ENCODE peak calls at places on chromosomes 7 and 10, in six cellular contexts. One of them, this sample, is unnamed.

GRCh38 chr10:69413221-69413865 is 3.4 kb downstream of the TACR2 start:
- DNase-seq in mammary epithelial cell: no peak
- DNase-seq in HCT116: peak
- DNase-seq in hepatocyte: peak
- DNase-seq in H9: peak
- DNase-seq in fibroblast of lung: peak
- DNase-seq in this sample: no peak

GRCh38 chr7:47757946-47758371 is 176.0 kb upstream of the TNS3 start:
- DNase-seq in HCT116: no peak
- DNase-seq in fibroblast of lung: peak
- DNase-seq in mammary epithelial cell: peak
- DNase-seq in H9: no peak
- DNase-seq in hepatocyte: peak
- DNase-seq in this sample: no peak

GRCh38 chr7:151518105-151518780 is 1.5 kb downstream of the RHEB start:
- DNase-seq in mammary epithelial cell: peak
- DNase-seq in H9: no peak
- DNase-seq in hepatocyte: peak
- DNase-seq in fibroblast of lung: peak
- DNase-seq in HCT116: no peak
- DNase-seq in this sample: peak

GRCh38 chr10:113294868-113295267 is 258.0 kb upstream of the HABP2 start:
- DNase-seq in H9: no peak
- DNase-seq in fibroblast of lung: no peak
- DNase-seq in HCT116: no peak
- DNase-seq in hepatocyte: no peak
- DNase-seq in mammary epithelial cell: no peak
- DNase-seq in this sample: no peak

GRCh38 chr7:5689118-5689517 is 92.3 kb downstream of the RNF216 start:
- DNase-seq in mammary epithelial cell: no peak
- DNase-seq in HCT116: no peak
- DNase-seq in H9: no peak
- DNase-seq in hepatocyte: no peak
- DNase-seq in fibroblast of lung: peak
- DNase-seq in this sample: no peak

GRCh38 chr7:24877790-24878311 is 102.1 kb downstream of the OSBPL3 start:
- DNase-seq in fibroblast of lung: peak
- DNase-seq in hepatocyte: no peak
- DNase-seq in mammary epithelial cell: no peak
- DNase-seq in HCT116: no peak
- DNase-seq in H9: no peak
- DNase-seq in this sample: peak

GRCh38 chr10:125023862-125024495 is 82.1 kb downstream of the ZRANB1 start:
- DNase-seq in fibroblast of lung: no peak
- DNase-seq in hepatocyte: no peak
- DNase-seq in HCT116: no peak
- DNase-seq in mammary epithelial cell: no peak
- DNase-seq in H9: no peak
- DNase-seq in this sample: no peak

GRCh38 chr10:118139321-118139720 is 92.6 kb upstream of the RAB11FIP2 start:
- DNase-seq in hepatocyte: no peak
- DNase-seq in H9: no peak
- DNase-seq in fibroblast of lung: no peak
- DNase-seq in mammary epithelial cell: peak
- DNase-seq in HCT116: no peak
- DNase-seq in this sample: no peak

GRCh38 chr7:80403686-80404241 is 108.1 kb downstream of the GNAT3 start:
- DNase-seq in mammary epithelial cell: no peak
- DNase-seq in HCT116: no peak
- DNase-seq in fibroblast of lung: peak
- DNase-seq in H9: no peak
- DNase-seq in hepatocyte: no peak
- DNase-seq in this sample: no peak

GRCh38 chr7:37234334-37234733 is 214.3 kb downstream of the ELMO1 start:
- DNase-seq in fibroblast of lung: no peak
- DNase-seq in HCT116: no peak
- DNase-seq in hepatocyte: no peak
- DNase-seq in mammary epithelial cell: no peak
- DNase-seq in H9: no peak
- DNase-seq in this sample: no peak

GRCh38 chr7:93142127-93142526 is 6.1 kb downstream of the SAMD9L start:
- DNase-seq in H9: no peak
- DNase-seq in hepatocyte: no peak
- DNase-seq in mammary epithelial cell: peak
- DNase-seq in HCT116: no peak
- DNase-seq in fibroblast of lung: peak
- DNase-seq in this sample: no peak

GRCh38 chr10:122277737-122278136 is 6.6 kb downstream of the BTBD16 start:
- DNase-seq in hepatocyte: no peak
- DNase-seq in fibroblast of lung: no peak
- DNase-seq in mammary epithelial cell: no peak
- DNase-seq in HCT116: no peak
- DNase-seq in H9: no peak
- DNase-seq in this sample: no peak

GRCh38 chr10:70492786-70493659 is 14.5 kb downstream of the PALD1 start:
- DNase-seq in mammary epithelial cell: peak
- DNase-seq in HCT116: no peak
- DNase-seq in fibroblast of lung: peak
- DNase-seq in H9: no peak
- DNase-seq in hepatocyte: no peak
- DNase-seq in this sample: no peak

GRCh38 chr7:129798616-129799349 is 154.0 kb downstream of the UBE2H start:
- DNase-seq in fibroblast of lung: no peak
- DNase-seq in H9: no peak
- DNase-seq in mammary epithelial cell: no peak
- DNase-seq in hepatocyte: no peak
- DNase-seq in HCT116: no peak
- DNase-seq in this sample: no peak

GRCh38 chr7:77455334-77455733 is 39.2 kb upstream of the GSAP start:
- DNase-seq in HCT116: no peak
- DNase-seq in mammary epithelial cell: peak
- DNase-seq in fibroblast of lung: peak
- DNase-seq in H9: no peak
- DNase-seq in hepatocyte: no peak
- DNase-seq in this sample: no peak

DNA sequence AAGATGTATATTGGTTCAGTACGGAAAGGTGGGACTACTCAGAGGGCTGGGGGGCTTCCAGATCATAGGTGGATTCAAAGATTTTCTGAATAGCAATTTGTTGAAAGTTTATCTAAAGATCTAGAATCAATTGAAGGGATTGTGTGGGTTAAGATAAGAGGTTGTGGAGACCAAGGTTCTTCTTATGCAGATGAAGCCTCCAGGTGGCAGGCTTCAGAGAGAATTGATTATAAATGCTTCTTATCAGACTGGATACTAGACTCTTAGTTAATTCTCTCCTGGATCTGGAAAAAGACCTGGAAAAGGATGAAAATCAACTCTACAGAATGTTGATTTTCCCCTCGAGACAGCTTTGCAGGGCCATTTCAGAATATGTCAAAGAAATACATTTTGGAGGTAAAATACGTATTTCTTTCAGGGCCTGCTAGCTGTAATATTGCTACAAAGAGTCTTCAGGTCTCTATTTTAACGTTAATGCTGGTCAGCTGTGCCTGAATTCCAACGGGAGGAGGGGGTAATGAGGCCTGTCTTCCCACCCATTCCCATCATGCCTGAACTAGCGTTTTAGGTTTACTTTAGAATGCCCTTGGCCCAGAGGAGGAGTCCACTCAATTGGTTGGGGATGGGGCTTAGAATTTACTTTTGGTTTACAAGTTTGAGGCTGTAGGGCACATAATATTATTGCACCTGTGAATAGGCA is 12.8 kb upstream of the GPR15LG start:
- DNase-seq in mammary epithelial cell: no peak
- DNase-seq in hepatocyte: no peak
- DNase-seq in fibroblast of lung: no peak
- DNase-seq in HCT116: no peak
- DNase-seq in H9: no peak
- DNase-seq in this sample: no peak
- TF ChIP-seq CTCF in mammary epithelial cell: peak
- TF ChIP-seq CTCF in hepatocyte: no peak
- TF ChIP-seq CTCF in fibroblast of lung: no peak
- TF ChIP-seq CTCF in HCT116: peak
- TF ChIP-seq CTCF in H9: peak
- TF ChIP-seq CTCF in this sample: no peak

GRCh38 chr7:17681965-17682364 is 258.3 kb downstream of the SNX13 start:
- DNase-seq in hepatocyte: no peak
- DNase-seq in H9: no peak
- DNase-seq in mammary epithelial cell: no peak
- DNase-seq in fibroblast of lung: peak
- DNase-seq in HCT116: no peak
- DNase-seq in this sample: no peak

GRCh38 chr7:17680026-17680425 is 260.3 kb downstream of the SNX13 start:
- DNase-seq in H9: no peak
- DNase-seq in fibroblast of lung: peak
- DNase-seq in hepatocyte: peak
- DNase-seq in HCT116: no peak
- DNase-seq in mammary epithelial cell: peak
- DNase-seq in this sample: no peak

GRCh38 chr7:17679427-17679826 is 260.9 kb downstream of the SNX13 start:
- DNase-seq in fibroblast of lung: peak
- DNase-seq in H9: no peak
- DNase-seq in hepatocyte: peak
- DNase-seq in HCT116: no peak
- DNase-seq in mammary epithelial cell: no peak
- DNase-seq in this sample: no peak

GRCh38 chr7:17682586-17682985 is 257.7 kb downstream of the SNX13 start:
- DNase-seq in fibroblast of lung: peak
- DNase-seq in hepatocyte: no peak
- DNase-seq in mammary epithelial cell: peak
- DNase-seq in HCT116: no peak
- DNase-seq in H9: no peak
- DNase-seq in this sample: no peak

GRCh38 chr7:17680943-17681351 is 259.3 kb downstream of the SNX13 start:
- DNase-seq in mammary epithelial cell: peak
- DNase-seq in HCT116: peak
- DNase-seq in fibroblast of lung: no peak
- DNase-seq in H9: no peak
- DNase-seq in hepatocyte: no peak
- DNase-seq in this sample: peak
- H3K4me2 ChIP-seq in mammary epithelial cell: peak
- H3K4me2 ChIP-seq in HCT116: no peak
- H3K4me2 ChIP-seq in fibroblast of lung: peak
- H3K4me2 ChIP-seq in H9: no peak
- H3K4me2 ChIP-seq in hepatocyte: no peak
- H3K4me2 ChIP-seq in this sample: peak

DNA sequence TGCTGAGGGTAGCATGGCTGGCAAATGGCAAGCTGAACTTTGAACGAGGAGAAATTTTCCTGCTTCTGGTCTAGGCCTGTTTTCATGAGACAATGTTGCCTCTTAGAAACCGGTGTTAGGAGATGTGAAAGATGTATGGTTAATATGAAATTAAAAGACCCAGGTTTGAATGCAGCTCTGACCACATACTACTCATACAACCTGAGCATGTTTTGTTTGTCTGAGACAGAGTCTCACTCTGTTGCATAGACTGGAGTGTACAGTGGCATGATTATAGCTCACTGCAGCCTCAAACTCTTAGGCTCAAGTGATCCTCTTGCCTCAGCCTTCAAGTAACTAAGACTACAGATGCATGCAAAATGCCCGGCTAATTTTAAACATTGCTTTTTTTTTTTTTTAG is 193.4 kb upstream of the FZD8 start:
- DNase-seq in fibroblast of lung: no peak
- DNase-seq in mammary epithelial cell: no peak
- DNase-seq in H9: no peak
- DNase-seq in HCT116: no peak
- DNase-seq in hepatocyte: no peak
- DNase-seq in this sample: no peak
- TF ChIP-seq CTCF in fibroblast of lung: no peak
- TF ChIP-seq CTCF in mammary epithelial cell: no peak
- TF ChIP-seq CTCF in H9: no peak
- TF ChIP-seq CTCF in HCT116: no peak
- TF ChIP-seq CTCF in hepatocyte: no peak
- TF ChIP-seq CTCF in this sample: no peak

GRCh38 chr10:120426306-120426705 is 30.7 kb upstream of the PLPP4 start:
- DNase-seq in HCT116: no peak
- DNase-seq in H9: no peak
- DNase-seq in hepatocyte: no peak
- DNase-seq in fibroblast of lung: peak
- DNase-seq in mammary epithelial cell: no peak
- DNase-seq in this sample: no peak

GRCh38 chr10:120423350-120424197 is 33.5 kb upstream of the PLPP4 start:
- DNase-seq in hepatocyte: peak
- DNase-seq in HCT116: peak
- DNase-seq in H9: peak
- DNase-seq in mammary epithelial cell: peak
- DNase-seq in fibroblast of lung: peak
- DNase-seq in this sample: peak

GRCh38 chr10:120421250-120421649 is 35.8 kb upstream of the PLPP4 start:
- DNase-seq in HCT116: no peak
- DNase-seq in hepatocyte: no peak
- DNase-seq in fibroblast of lung: no peak
- DNase-seq in mammary epithelial cell: no peak
- DNase-seq in H9: no peak
- DNase-seq in this sample: no peak

GRCh38 chr10:120422459-120422858 is 34.6 kb upstream of the PLPP4 start:
- DNase-seq in H9: no peak
- DNase-seq in fibroblast of lung: peak
- DNase-seq in mammary epithelial cell: peak
- DNase-seq in hepatocyte: peak
- DNase-seq in HCT116: no peak
- DNase-seq in this sample: no peak

GRCh38 chr10:120424198-120424464 is 32.9 kb upstream of the PLPP4 start:
- DNase-seq in hepatocyte: no peak
- DNase-seq in HCT116: no peak
- DNase-seq in H9: no peak
- DNase-seq in fibroblast of lung: no peak
- DNase-seq in mammary epithelial cell: no peak
- DNase-seq in this sample: no peak
- H3K4me2 ChIP-seq in hepatocyte: no peak
- H3K4me2 ChIP-seq in HCT116: no peak
- H3K4me2 ChIP-seq in H9: no peak
- H3K4me2 ChIP-seq in fibroblast of lung: no peak
- H3K4me2 ChIP-seq in mammary epithelial cell: no peak
- H3K4me2 ChIP-seq in this sample: no peak

GRCh38 chr7:99928994-99929729 is at the start of gene GJC3:
- DNase-seq in HCT116: peak
- DNase-seq in fibroblast of lung: peak
- DNase-seq in mammary epithelial cell: peak
- DNase-seq in H9: peak
- DNase-seq in hepatocyte: peak
- DNase-seq in this sample: peak
- TF ChIP-seq CTCF in HCT116: peak
- TF ChIP-seq CTCF in fibroblast of lung: no peak
- TF ChIP-seq CTCF in mammary epithelial cell: peak
- TF ChIP-seq CTCF in H9: peak
- TF ChIP-seq CTCF in hepatocyte: peak
- TF ChIP-seq CTCF in this sample: peak

GRCh38 chr7:21076054-21076453 is 289.4 kb upstream of the SP8 start:
- DNase-seq in H9: no peak
- DNase-seq in hepatocyte: peak
- DNase-seq in mammary epithelial cell: no peak
- DNase-seq in fibroblast of lung: no peak
- DNase-seq in HCT116: no peak
- DNase-seq in this sample: no peak
- H3K4me2 ChIP-seq in H9: no peak
- H3K4me2 ChIP-seq in hepatocyte: peak
- H3K4me2 ChIP-seq in mammary epithelial cell: no peak
- H3K4me2 ChIP-seq in fibroblast of lung: no peak
- H3K4me2 ChIP-seq in HCT116: no peak
- H3K4me2 ChIP-seq in this sample: no peak

This sample was measured in MM.1S.